ENCODE peak calls at places on chromosomes 3 and 15, in seven cellular contexts. M is body of pancreas; G is K562; I is sigmoid colon; R is trophoblast cell; F is mammary epithelial cell; D is CD8-positive, alpha-beta T cell. T is an unnamed sample.

GRCh38 chr3:61808526-61808925 is 247.2 kb downstream of the PTPRG start:
- DNase-seq in D (no peak), M (no peak), I (peak; percentile 77), F (no peak), R (no peak), G (no peak), T (no peak)

GRCh38 chr3:116030131-116030850 is 407.0 kb downstream of the GAP43 start:
- DNase-seq in D (no peak), G (no peak), M (no peak), I (no peak), F (no peak), R (no peak), T (no peak)

GRCh38 chr15:70902105-70902504 is 9.5 kb downstream of the LRRC49 start:
- DNase-seq in M (no peak), D (no peak), R (no peak), G (no peak), I (no peak), F (peak; percentile 85), T (no peak)

GRCh38 chr3:166257715-166258114 is 420.5 kb upstream of the BCHE start:
- DNase-seq in R (no peak), D (no peak), F (no peak), I (no peak), G (no peak), M (no peak), T (no peak)

GRCh38 chr15:89150762-89151305 is 62.6 kb downstream of the ABHD2 start:
- DNase-seq in M (peak; percentile 59), F (no peak), G (no peak), D (no peak), R (no peak), I (peak; percentile 41), T (no peak)

GRCh38 chr3:150346956-150347863 is 60.9 kb upstream of the TSC22D2 start:
- DNase-seq in D (no peak), G (no peak), M (no peak), R (no peak), I (no peak), F (peak; percentile 56), T (no peak)

GRCh38 chr15:41921167-41921566 is 27.3 kb upstream of the SPTBN5 start:
- DNase-seq in F (no peak), D (no peak), I (no peak), G (no peak), M (no peak), R (no peak), T (peak; percentile 29)

GRCh38 chr15:48897144-48897814 is 19.3 kb downstream of the EID1 start:
- DNase-seq in D (no peak), I (no peak), R (no peak), G (peak; percentile 50), M (no peak), F (peak; percentile 80), T (no peak)

GRCh38 chr3:11373235-11373634 is 101.0 kb downstream of the ATG7 start:
- DNase-seq in I (no peak), D (no peak), R (no peak), G (no peak), F (no peak), M (no peak), T (no peak)

GRCh38 chr15:88727439-88727838 is 75.8 kb upstream of the ACAN start:
- DNase-seq in I (no peak), M (peak; percentile 72), G (no peak), R (no peak), D (no peak), F (peak; percentile 20), T (no peak)

GRCh38 chr3:126014252-126014651 is 45.3 kb downstream of the ROPN1B start:
- DNase-seq in R (no peak), D (peak; percentile 8), F (peak; percentile 41), G (no peak), I (peak; percentile 42), M (no peak), T (peak; percentile 46)

GRCh38 chr15:68623301-68623892 is 44.6 kb downstream of the CORO2B start:
- DNase-seq in I (no peak), R (no peak), D (no peak), F (no peak), G (no peak), M (no peak), T (no peak)

GRCh38 chr3:185151959-185152432 is 864 bp downstream of the C3orf70 start:
- DNase-seq in M (no peak), D (no peak), R (no peak), F (no peak), I (peak; percentile 77), G (no peak), T (no peak)

GRCh38 chr15:82536409-82537350 is 3.6 kb downstream of the RPS17 start:
- DNase-seq in F (no peak), I (no peak), D (no peak), R (no peak), G (no peak), M (no peak), T (no peak)

GRCh38 chr15:70936326-70936725 is 43.7 kb downstream of the LRRC49 start:
- DNase-seq in F (no peak), D (no peak), M (no peak), R (no peak), I (no peak), G (no peak), T (no peak)

GRCh38 chr3:144167634-144168033 is 196.0 kb downstream of the DIPK2A start:
- DNase-seq in I (no peak), G (no peak), F (no peak), M (no peak), R (no peak), D (no peak), T (no peak)

GRCh38 chr3:187169231-187169960 is 27.9 kb upstream of the RTP1 start:
- DNase-seq in F (no peak), I (no peak), G (no peak), D (no peak), R (peak; percentile 20), M (no peak), T (no peak)

GRCh38 chr3:131083190-131083863 is 56.6 kb downstream of the NEK11 start:
- DNase-seq in G (no peak), D (no peak), R (no peak), F (no peak), I (peak; percentile 61), M (peak; percentile 61), T (no peak)

GRCh38 chr3:141877911-141878310 is 1.5 kb downstream of the ATP1B3 start:
- DNase-seq in D (no peak), F (peak; percentile 24), M (no peak), G (peak; percentile 77), R (no peak), I (no peak), T (no peak)

GRCh38 chr3:105369501-105370371 is 3.0 kb downstream of the ALCAM start:
- DNase-seq in F (peak; percentile 61), G (no peak), I (peak; percentile 85), R (no peak), D (peak; percentile 45), M (peak; percentile 78), T (peak; percentile 87)

GRCh38 chr3:94185753-94186152 is 122.9 kb downstream of the NSUN3 start:
- DNase-seq in D (no peak), M (no peak), F (peak; percentile 34), I (no peak), G (no peak), R (no peak), T (no peak)

GRCh38 chr3:158696618-158697017 is 24.2 kb upstream of the LXN start:
- DNase-seq in D (no peak), F (no peak), M (no peak), R (no peak), G (no peak), I (no peak), T (no peak)

GRCh38 chr3:149197669-149198068 is 24.0 kb downstream of the CP start:
- DNase-seq in R (no peak), M (no peak), D (no peak), I (no peak), F (no peak), G (no peak), T (no peak)

GRCh38 chr15:65326109-65326508 is 21.6 kb downstream of the RNU5B-1 start:
- DNase-seq in I (peak; percentile 74), G (no peak), M (peak; percentile 45), R (no peak), F (no peak), D (no peak), T (no peak)

GRCh38 chr3:98901032-98901464 is 447 bp downstream of the DCBLD2 start:
- DNase-seq in F (peak; percentile 66), R (no peak), G (peak; percentile 60), M (peak; percentile 34), I (peak; percentile 80), D (peak; percentile 13), T (peak; percentile 84)
- H3K27ac ChIP-seq in F (peak overlapping the region; percentile 74), R (peak overlapping the region; percentile 83), G (peak overlapping the region; percentile 70), M (peak overlapping the region; percentile 94), I (peak overlapping the region; percentile 96), D (no peak overlapping the region), T (peak overlapping the region; percentile 85)

GRCh38 chr3:152386208-152386607 is 117.5 kb downstream of the MBNL1 start:
- DNase-seq in R (no peak), F (no peak), I (no peak), D (no peak), M (no peak), G (no peak), T (no peak)
- H3K4me1 ChIP-seq in R (no peaks in the 10 kb centered on the region), F (peaks cover 34% of the 10 kb centered on the region), I (peaks cover 97% of the 10 kb centered on the region), D (peaks cover 71% of the 10 kb centered on the region), M (peaks cover 59% of the 10 kb centered on the region), G (no peaks in the 10 kb centered on the region), T (peaks cover 70% of the 10 kb centered on the region)

DNA sequence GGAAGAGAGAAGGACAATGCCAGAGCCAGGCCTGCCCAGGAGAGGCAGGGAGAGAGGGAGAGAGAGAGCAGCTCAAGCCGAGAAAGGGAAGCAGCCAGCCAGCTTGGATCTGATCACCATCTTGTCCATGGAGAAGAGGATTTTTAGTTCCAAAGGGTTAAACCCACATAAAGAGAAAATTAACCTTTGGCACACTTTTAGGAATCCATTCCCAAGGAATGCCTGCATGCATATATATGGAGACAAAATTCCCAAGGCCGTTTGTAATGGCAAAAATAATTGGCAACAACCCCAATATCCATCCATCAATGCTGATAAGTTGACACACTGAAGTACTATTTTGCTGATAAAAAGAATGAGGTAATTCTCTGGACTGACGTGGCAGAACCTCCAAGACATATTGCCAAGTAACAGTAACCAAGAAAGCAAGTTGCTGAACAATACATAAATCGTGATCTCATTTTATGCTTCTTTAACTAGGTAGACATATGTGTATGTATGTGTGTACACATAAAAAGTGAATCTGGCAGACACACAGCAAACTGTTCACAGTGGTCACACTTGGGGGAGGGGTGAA is 7.5 kb upstream of the STRA6 start:
- DNase-seq in F (no peak), D (no peak), R (no peak), G (peak; percentile 34), M (no peak), I (no peak), T (no peak)
- H3K27ac ChIP-seq in F (no peak overlapping the region), D (no peak overlapping the region), R (no peak overlapping the region), G (no peak overlapping the region), M (peak overlapping the region; percentile 20), I (no peak overlapping the region), T (no peak overlapping the region)

GRCh38 chr3:30660128-30660525 is 53.7 kb downstream of the TGFBR2 start:
- DNase-seq in D (no peak), M (no peak), G (no peak), R (no peak), I (no peak), F (no peak), T (no peak)
- H3K4me1 ChIP-seq in D (peaks cover 99% of the 10 kb centered on the region), M (peaks cover 19% of the 10 kb centered on the region), G (no peaks in the 10 kb centered on the region), R (peaks cover 21% of the 10 kb centered on the region), I (peaks cover 100% of the 10 kb centered on the region), F (peaks cover 55% of the 10 kb centered on the region), T (peaks cover 81% of the 10 kb centered on the region)

T was measured in upper lobe of right lung.